ENCODE peak calls at places on chromosomes 6 and 20, in four cellular contexts. Q is Calu3, G is lung, F is foreskin fibroblast. C is an unnamed sample.

GRCh38 chr6:87100216-87100615 is 5.3 kb upstream of the CGA start:
- DNase-seq in F (peak), G (no peak), Q (no peak), C (no peak)

GRCh38 chr6:170243791-170244291 is 47.0 kb downstream of the DLL1 start:
- DNase-seq in Q (no peak), G (no peak), F (peak), C (no peak)

GRCh38 chr6:141158740-141159139 is 974.0 kb upstream of the GJE1 start:
- DNase-seq in G (no peak), Q (no peak), F (no peak), C (peak)

GRCh38 chr6:84657486-84657885 is 106.9 kb downstream of the TBX18 start:
- DNase-seq in G (no peak), F (no peak), Q (no peak), C (no peak)

GRCh38 chr6:30060634-30060981 is 457 bp upstream of the POLR1H start:
- DNase-seq in F (peak), G (no peak), Q (peak), C (no peak)

GRCh38 chr6:129236110-129236509 is 353.2 kb downstream of the LAMA2 start:
- DNase-seq in G (no peak), Q (no peak), F (peak), C (no peak)

GRCh38 chr6:132569170-132569569 is 952 bp upstream of the TAAR6 start:
- DNase-seq in G (no peak), F (peak), Q (no peak), C (no peak)

GRCh38 chr6:156980515-156980914 is 203.3 kb downstream of the ARID1B start:
- DNase-seq in Q (no peak), G (no peak), F (peak), C (no peak)

GRCh38 chr20:58603656-58604184 is 47.4 kb upstream of the STX16 start:
- DNase-seq in F (peak), Q (no peak), G (no peak), C (no peak)

GRCh38 chr6:3231213-3232016 is 4.0 kb upstream of the TUBB2B start:
- DNase-seq in F (peak), Q (peak), G (peak), C (no peak)

GRCh38 chr6:138403324-138403800 is 661 bp upstream of the HEBP2 start:
- DNase-seq in F (peak), Q (peak), G (peak), C (no peak)

GRCh38 chr6:112218563-112218962 is 35.8 kb downstream of the LAMA4 start:
- DNase-seq in Q (peak), F (no peak), G (peak), C (no peak)

GRCh38 chr20:10113746-10114145 is 79.0 kb downstream of the ANKEF1 start:
- DNase-seq in Q (no peak), G (no peak), F (peak), C (no peak)

GRCh38 chr6:43803783-43804549 is 34.0 kb downstream of the VEGFA start:
- DNase-seq in F (peak), G (peak), Q (peak), C (no peak)

GRCh38 chr6:38933426-38933825 is 115.2 kb upstream of the GLP1R start:
- DNase-seq in Q (peak), F (peak), G (no peak), C (no peak)

GRCh38 chr6:9620263-9620662 is 794.6 kb downstream of the TFAP2A start:
- DNase-seq in F (peak), G (no peak), Q (no peak), C (no peak)

GRCh38 chr6:146598785-146599405 is at the start of gene ADGB:
- DNase-seq in F (peak), G (peak), Q (peak), C (no peak)

GRCh38 chr6:167689751-167690150 is 137.0 kb upstream of the AFDN start:
- DNase-seq in F (no peak), G (no peak), Q (no peak), C (no peak)

GRCh38 chr20:9884061-9884460 is 45.2 kb upstream of the PAK5 start:
- DNase-seq in Q (peak), F (no peak), G (no peak), C (no peak)

GRCh38 chr6:89792881-89793280 is 26.7 kb downstream of the MDN1 start:
- DNase-seq in G (no peak), Q (peak), F (peak), C (peak)

GRCh38 chr6:10962673-10963072 is 75.8 kb downstream of the SYCP2L start:
- DNase-seq in G (no peak), Q (no peak), F (peak), C (peak)

GRCh38 chr20:31568773-31569162 is 36.3 kb upstream of the ID1 start:
- DNase-seq in F (no peak), G (no peak), Q (no peak), C (no peak)

GRCh38 chr20:23341073-23341472 is 9.5 kb upstream of the NXT1 start:
- DNase-seq in G (no peak), F (no peak), Q (no peak), C (no peak)

GRCh38 chr6:144340541-144341371 is 55.6 kb downstream of the UTRN start:
- DNase-seq in F (peak), Q (no peak), G (no peak), C (no peak)

GRCh38 chr6:33431880-33432541 is 12.1 kb downstream of the SYNGAP1 start:
- DNase-seq in F (no peak), Q (no peak), G (no peak), C (no peak)

GRCh38 chr20:62054451-62054953 is 11.2 kb downstream of the TAF4 start:
- DNase-seq in Q (no peak), G (no peak), F (no peak), C (no peak)

GRCh38 chr20:39960522-39961420 is 728.3 kb downstream of the MAFB start:
- DNase-seq in G (no peak), F (peak), Q (no peak), C (no peak)

GRCh38 chr6:53847796-53848314 is 53.0 kb downstream of the LRRC1 start:
- DNase-seq in G (no peak), Q (no peak), F (no peak), C (no peak)

GRCh38 chr6:18741741-18742140 is 354.6 kb downstream of the RNF144B start:
- DNase-seq in F (no peak), Q (no peak), G (no peak), C (no peak)

GRCh38 chr6:124772733-124773319 is 189.4 kb upstream of the RNF217 start:
- DNase-seq in Q (no peak), G (no peak), F (no peak), C (no peak)

GRCh38 chr6:57221191-57221935 is 744 bp downstream of the RAB23 start:
- DNase-seq in F (peak), Q (peak), G (peak), C (no peak)

GRCh38 chr6:107113460-107114212 is 1.7 kb downstream of the BEND3 start:
- DNase-seq in Q (no peak), G (no peak), F (no peak), C (no peak)

GRCh38 chr6:14732845-14733757 is 512.8 kb upstream of the JARID2 start:
- DNase-seq in Q (no peak), F (peak), G (no peak), C (no peak)

GRCh38 chr6:31651602-31652191 is 764 bp downstream of the BAG6 start:
- DNase-seq in G (peak), Q (peak), F (peak), C (peak)

GRCh38 chr6:135935951-135936601 is 84.6 kb downstream of the PDE7B start:
- DNase-seq in F (peak), Q (no peak), G (no peak), C (no peak)

GRCh38 chr20:4281258-4282055 is 266.1 kb upstream of the RNF24 start:
- DNase-seq in G (no peak), F (no peak), Q (no peak), C (no peak)